ENCODE peak calls at places on chromosome 12, in five cellular contexts. N is Calu3, C is NCI-H1092 treated with DMSO at 0.1 percent for 48 hours, F is cardiac fibroblast, X is cerebellar cortex. L is an unnamed sample.

GRCh38 chr12:58443273-58443980 is 476.9 kb downstream of the LRIG3 start:
- DNase-seq in N (peak), X (peak), C (no peak), F (peak), L (peak)

GRCh38 chr12:123115409-123116111 is 35.3 kb downstream of the PITPNM2 start:
- DNase-seq in C (no peak), F (peak), X (peak), N (no peak), L (no peak)

GRCh38 chr12:1161197-1161596 is 170.2 kb downstream of the ERC1 start:
- DNase-seq in F (no peak), X (no peak), C (no peak), N (no peak), L (no peak)

GRCh38 chr12:2058837-2059236 is 6.0 kb downstream of the CACNA1C start:
- DNase-seq in F (no peak), N (no peak), C (no peak), X (no peak), L (no peak)

GRCh38 chr12:95848575-95849388 is 10.0 kb upstream of the SNRPF start:
- DNase-seq in N (peak), C (peak), X (peak), F (peak), L (peak)

GRCh38 chr12:105740337-105740736 is 398.4 kb downstream of the NUAK1 start:
- DNase-seq in N (no peak), F (no peak), C (no peak), X (peak), L (no peak)

GRCh38 chr12:132907216-132907615 is 19.8 kb upstream of the CHFR start:
- DNase-seq in F (no peak), N (no peak), X (no peak), C (no peak), L (no peak)

GRCh38 chr12:129337413-129337812 is 484.1 kb downstream of the GLT1D1 start:
- DNase-seq in N (no peak), F (no peak), C (no peak), X (no peak), L (no peak)

GRCh38 chr12:94187351-94187750 is 39.0 kb downstream of the PLXNC1 start:
- DNase-seq in X (peak), C (no peak), F (no peak), N (no peak), L (no peak)

GRCh38 chr12:52086366-52086765 is 6.9 kb downstream of the SMIM41 start:
- DNase-seq in C (peak), X (no peak), N (no peak), F (no peak), L (no peak)

GRCh38 chr12:48986720-48987291 is 8.7 kb downstream of the WNT1 start:
- DNase-seq in F (no peak), X (no peak), C (no peak), N (no peak), L (no peak)

GRCh38 chr12:67469666-67470065 is 178.9 kb upstream of the DYRK2 start:
- DNase-seq in X (no peak), F (no peak), N (no peak), C (no peak), L (no peak)

GRCh38 chr12:27013606-27014084 is 539 bp downstream of the TM7SF3 start:
- DNase-seq in N (peak), C (peak), F (peak), X (peak), L (no peak)

GRCh38 chr12:4037747-4038312 is 164.6 kb upstream of the PARP11 start:
- DNase-seq in F (peak), C (no peak), X (peak), N (peak), L (peak)

GRCh38 chr12:90173499-90174197 is 465.0 kb upstream of the ATP2B1 start:
- DNase-seq in C (no peak), N (no peak), X (no peak), F (no peak), L (no peak)

GRCh38 chr12:45309826-45310626 is 94.1 kb downstream of the ANO6 start:
- DNase-seq in F (peak), X (no peak), N (no peak), C (no peak), L (no peak)

GRCh38 chr12:45214071-45214470 is 1.8 kb upstream of the ANO6 start:
- DNase-seq in N (no peak), F (no peak), X (no peak), C (no peak), L (no peak)

GRCh38 chr12:51392556-51393237 is 1.5 kb upstream of the GALNT6 start:
- DNase-seq in F (no peak), N (peak), X (no peak), C (no peak), L (peak)

GRCh38 chr12:66573605-66574004 is 105.3 kb downstream of the GRIP1 start:
- DNase-seq in C (no peak), N (no peak), F (no peak), X (no peak), L (no peak)

GRCh38 chr12:80068173-80068572 is 31.2 kb upstream of the OTOGL start:
- DNase-seq in F (no peak), X (no peak), N (no peak), C (no peak), L (no peak)

GRCh38 chr12:15212877-15213276 is 8.3 kb downstream of the RERG start:
- DNase-seq in F (no peak), X (no peak), C (peak), N (no peak), L (peak)

GRCh38 chr12:111034148-111034910 is 114.0 kb upstream of the MYL2 start:
- DNase-seq in F (no peak), C (no peak), X (no peak), N (no peak), L (peak)

GRCh38 chr12:111406474-111407370 is 999 bp downstream of the SH2B3 start:
- DNase-seq in C (no peak), X (no peak), N (no peak), F (no peak), L (no peak)

GRCh38 chr12:104630230-104630670 is 173.5 kb downstream of the CHST11 start:
- DNase-seq in N (no peak), X (no peak), C (peak), F (no peak), L (peak)

GRCh38 chr12:46369095-46369473 is 3.5 kb downstream of the SLC38A2 start:
- DNase-seq in X (no peak), F (no peak), C (no peak), N (no peak), L (no peak)

GRCh38 chr12:46472893-46473633 is 100.5 kb upstream of the SLC38A2 start:
- DNase-seq in X (no peak), F (peak), N (no peak), C (peak), L (no peak)

GRCh38 chr12:125382896-125383295 is 317.7 kb downstream of the AACS start:
- DNase-seq in X (no peak), N (no peak), F (no peak), C (no peak), L (no peak)

GRCh38 chr12:25903603-25904245 is 54.8 kb upstream of the RASSF8 start:
- DNase-seq in F (no peak), X (no peak), C (no peak), N (no peak), L (no peak)

GRCh38 chr12:48998497-48999353 is 450 bp downstream of the DDN start:
- DNase-seq in X (no peak), N (peak), C (no peak), F (peak), L (no peak)

GRCh38 chr12:14257303-14257733 is 108.2 kb upstream of the ATF7IP start:
- DNase-seq in F (no peak), N (no peak), C (no peak), X (no peak), L (no peak)

GRCh38 chr12:129064201-129064881 is 211.1 kb downstream of the GLT1D1 start:
- DNase-seq in C (peak), F (no peak), N (no peak), X (no peak), L (no peak)

GRCh38 chr12:132562489-132563045 is 47.8 kb downstream of the LRCOL1 start:
- DNase-seq in F (no peak), C (no peak), N (no peak), X (peak), L (no peak)

GRCh38 chr12:82378997-82379396 is 20.7 kb downstream of the METTL25 start:
- DNase-seq in X (no peak), N (no peak), C (no peak), F (no peak), L (no peak)

L was measured in HEK293T.